ENCODE peak calls at places on chromosomes 7 and 10, in four cellular contexts. F, I, W and N are unnamed samples.

GRCh38 chr7:46279290-46279689 is 358.2 kb upstream of the IGFBP3 start:
- DNase-seq in F (no peak), I (no peak), W (no peak), N (no peak)

GRCh38 chr7:158377800-158378623 is 209.6 kb downstream of the PTPRN2 start:
- DNase-seq in I (no peak), F (no peak), W (no peak), N (no peak)

GRCh38 chr10:86508217-86508616 is 13.4 kb downstream of the WAPL start:
- DNase-seq in F (no peak), W (no peak), I (no peak), N (no peak)

GRCh38 chr7:30526163-30526562 is 21.5 kb upstream of the GGCT start:
- DNase-seq in I (no peak), F (no peak), W (no peak), N (no peak)

GRCh38 chr10:31659665-31660064 is 269.0 kb downstream of the ARHGAP12 start:
- DNase-seq in W (no peak), F (no peak), I (no peak), N (no peak)

GRCh38 chr7:1422512-1423265 is 36.6 kb downstream of the MICALL2 start:
- DNase-seq in F (no peak), I (no peak), W (no peak), N (no peak)

GRCh38 chr7:23074443-23075244 is 30.9 kb upstream of the KLHL7 start:
- DNase-seq in F (peak), I (no peak), W (no peak), N (no peak)

GRCh38 chr10:70563230-70563629 is 39.3 kb downstream of the PRF1 start:
- DNase-seq in I (no peak), F (no peak), W (no peak), N (no peak)

GRCh38 chr10:58300676-58301075 is 31.7 kb downstream of the CISD1 start:
- DNase-seq in W (no peak), I (no peak), F (no peak), N (no peak)

GRCh38 chr10:101011517-101012423 is 12.2 kb downstream of the LZTS2 start:
- DNase-seq in W (no peak), F (peak), I (no peak), N (no peak)

GRCh38 chr7:122887198-122887597 is 938 bp upstream of the CADPS2 start:
- DNase-seq in W (peak), F (peak), I (peak), N (peak)

GRCh38 chr7:69927461-69927860 is 329.2 kb downstream of the AUTS2 start:
- DNase-seq in F (no peak), W (no peak), I (no peak), N (no peak)

GRCh38 chr7:129855234-129855673 is 97.5 kb downstream of the UBE2H start:
- DNase-seq in W (peak), I (no peak), F (peak), N (no peak)

GRCh38 chr7:64887756-64888508 is 15.1 kb upstream of the ZNF273 start:
- DNase-seq in I (no peak), F (no peak), W (no peak), N (no peak)

GRCh38 chr10:91590904-91591791 is 41.7 kb downstream of the PPP1R3C start:
- DNase-seq in F (peak), I (no peak), W (peak), N (no peak)

GRCh38 chr7:18426564-18427226 is 68.9 kb upstream of the HDAC9 start:
- DNase-seq in F (peak), W (no peak), I (no peak), N (no peak)

GRCh38 chr7:4085937-4086691 is 596.0 kb upstream of the FOXK1 start:
- DNase-seq in I (no peak), F (no peak), W (no peak), N (peak)

GRCh38 chr10:130575756-130576285 is 439.6 kb downstream of the GLRX3 start:
- DNase-seq in W (no peak), F (no peak), I (no peak), N (no peak)

GRCh38 chr7:78437118-78437517 is 638.5 kb downstream of the PHTF2 start:
- DNase-seq in W (no peak), I (no peak), F (peak), N (no peak)

GRCh38 chr7:143216151-143216550 is 5.7 kb upstream of the TAS2R40 start:
- DNase-seq in F (peak), W (peak), I (no peak), N (no peak)

GRCh38 chr7:1297476-1297972 is 64.9 kb downstream of the UNCX start:
- DNase-seq in I (no peak), F (no peak), W (no peak), N (no peak)

DNA sequence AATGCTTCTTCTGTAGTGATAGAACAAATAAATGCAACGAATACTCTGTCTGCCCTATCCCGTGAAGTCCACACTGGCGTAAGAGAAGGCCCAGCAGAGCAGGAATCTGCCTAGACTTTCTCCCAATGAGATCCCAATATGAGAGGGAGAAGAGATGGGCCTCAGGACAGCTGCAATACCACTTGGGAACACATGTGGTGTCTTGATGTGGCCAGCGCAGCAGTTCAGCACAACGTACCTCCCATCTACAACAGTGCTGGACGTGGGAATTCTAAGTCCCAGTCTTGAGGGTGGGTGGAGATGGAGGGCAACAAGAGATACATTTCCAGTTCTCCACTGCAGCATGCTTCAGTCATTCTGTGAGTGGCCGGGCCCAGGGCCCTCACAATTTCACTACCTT is 45.8 kb downstream of the FIGNL1 start:
- DNase-seq in W (no peak), F (no peak), I (no peak), N (no peak)
- TF ChIP-seq CTCF in W (peak), F (no peak), I (no peak), N (no peak)

DNA sequence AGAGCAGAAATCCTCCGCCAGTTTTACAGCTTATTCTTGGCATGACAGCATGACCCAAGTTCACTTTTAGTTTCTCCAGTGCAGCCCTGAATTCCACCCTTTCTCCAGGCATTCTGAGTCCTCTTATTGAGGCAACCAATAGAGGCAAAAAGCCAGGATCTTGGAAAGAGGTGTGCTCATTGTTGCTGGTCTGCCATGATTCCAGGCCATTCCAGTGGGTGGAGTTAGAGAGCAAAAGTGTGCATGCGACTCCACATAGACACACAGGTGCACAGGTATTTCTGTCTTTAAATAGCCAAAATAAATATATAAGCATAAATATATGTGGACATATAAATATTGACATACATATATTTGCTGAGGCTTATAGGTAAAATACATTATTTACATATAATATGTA is 224.7 kb upstream of the ADARB2 start:
- DNase-seq in W (no peak), I (no peak), F (no peak), N (no peak)
- TF ChIP-seq CTCF in W (no peak), I (no peak), F (no peak), N (no peak)

GRCh38 chr10:25632802-25633201 is 301.2 kb upstream of the MYO3A start:
- DNase-seq in W (no peak), I (no peak), F (no peak), N (no peak)
- TF ChIP-seq CTCF in W (no peak), I (no peak), F (no peak), N (no peak)

GRCh38 chr7:121752706-121753105 is 120.3 kb upstream of the PTPRZ1 start:
- DNase-seq in I (no peak), F (peak), W (no peak), N (no peak)
- TF ChIP-seq CTCF in I (no peak), F (peak), W (peak), N (no peak)

GRCh38 chr10:6841746-6842145 is 261.7 kb upstream of the PRKCQ start:
- DNase-seq in W (no peak), F (no peak), I (no peak), N (no peak)

GRCh38 chr10:6844251-6844650 is 264.2 kb upstream of the PRKCQ start:
- DNase-seq in I (no peak), F (no peak), W (no peak), N (no peak)

GRCh38 chr10:6842722-6843121 is 262.6 kb upstream of the PRKCQ start:
- DNase-seq in W (no peak), I (no peak), F (no peak), N (no peak)

GRCh38 chr10:6840766-6841165 is 260.7 kb upstream of the PRKCQ start:
- DNase-seq in F (peak), I (no peak), W (no peak), N (no peak)

DNA sequence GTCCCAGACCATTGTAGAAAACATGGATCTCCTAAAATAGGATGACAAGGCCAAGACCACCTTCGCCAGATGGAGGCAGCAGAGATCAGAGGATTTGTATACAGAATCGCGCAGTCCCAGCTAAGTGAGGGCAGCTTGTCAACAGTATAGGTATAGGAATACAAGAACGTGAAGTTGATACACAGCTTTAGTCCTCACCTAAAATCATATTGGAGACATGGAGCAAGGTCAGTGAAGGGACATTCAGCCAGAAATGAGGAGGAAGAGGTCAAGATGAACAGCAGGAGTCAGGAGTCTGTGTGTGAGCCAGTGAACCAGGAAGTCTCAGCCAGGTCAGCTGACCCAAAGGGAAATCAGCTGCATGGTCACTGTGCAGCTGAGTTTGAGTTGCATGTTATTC is 263.4 kb upstream of the PRKCQ start:
- DNase-seq in F (no peak), W (no peak), I (no peak), N (no peak)
- TF ChIP-seq CTCF in F (peak), W (peak), I (no peak), N (no peak)